ENCODE peak calls at places on chromosomes 3 and 15, in eight cellular contexts. E is NCI-H524 treated with DMSO at 0.1 percent for 48 hours; Y is tibial nerve; H is germinal center; T is HEK293T; B is activated CD4-positive, alpha-beta T cell treated with anti-CD3 and anti-CD28 coated beads for 36 hours; O is NCI-H2029 treated with DMSO at 0.1 percent for 48 hours; U is pancreas. X is an unnamed sample.
A peak's percentile ranks its signal among the peaks of the same experiment; 100 is the strongest.

GRCh38 chr15:68373028-68373427 is 58.9 kb downstream of the ITGA11 start:
- DNase-seq in Y (no peak), H (no peak), O (no peak), T (no peak), E (no peak), B (no peak), U (no peak), X (no peak)

GRCh38 chr3:133568294-133569014 is 5.0 kb upstream of the CDV3 start:
- DNase-seq in Y (no peak), B (no peak), H (no peak), E (no peak), T (no peak), U (no peak), O (no peak), X (no peak)

GRCh38 chr3:176359211-176359610 is 838.1 kb downstream of the TBL1XR1 start:
- DNase-seq in O (no peak), U (no peak), B (no peak), E (no peak), Y (no peak), T (no peak), H (no peak), X (no peak)

GRCh38 chr3:73332558-73332957 is 271.1 kb downstream of the EBLN2 start:
- DNase-seq in U (no peak), B (no peak), E (no peak), H (no peak), Y (no peak), T (no peak), O (no peak), X (no peak)

GRCh38 chr3:61796088-61796680 is 234.8 kb downstream of the PTPRG start:
- DNase-seq in Y (no peak), E (peak; percentile 29), H (no peak), B (no peak), U (no peak), O (no peak), T (no peak), X (no peak)

GRCh38 chr15:70437882-70438331 is 325.5 kb downstream of the UACA start:
- DNase-seq in B (no peak), Y (no peak), U (no peak), H (no peak), E (no peak), O (no peak), T (no peak), X (no peak)

GRCh38 chr3:16258892-16259291 is 5.9 kb downstream of the DPH3 start:
- DNase-seq in Y (no peak), H (no peak), B (no peak), O (no peak), U (no peak), E (no peak), T (no peak), X (no peak)

GRCh38 chr3:50192124-50192523 is 714 bp downstream of the GNAT1 start:
- DNase-seq in U (no peak), H (no peak), Y (no peak), E (no peak), B (no peak), T (no peak), O (no peak), X (no peak)

GRCh38 chr3:100640633-100641032 is 31.2 kb downstream of the ADGRG7 start:
- DNase-seq in T (no peak), B (no peak), Y (no peak), E (no peak), H (no peak), U (no peak), O (no peak), X (no peak)

GRCh38 chr3:152910211-152910610 is 75.3 kb downstream of the P2RY1 start:
- DNase-seq in T (no peak), Y (no peak), U (no peak), O (no peak), H (no peak), E (peak; percentile 24), B (no peak), X (no peak)

GRCh38 chr3:168061332-168061996 is 34.3 kb downstream of the GOLIM4 start:
- DNase-seq in E (no peak), T (no peak), O (no peak), Y (no peak), B (peak; percentile 27), H (no peak), U (no peak), X (no peak)

GRCh38 chr3:178454714-178455113 is 81.5 kb upstream of the KCNMB2 start:
- DNase-seq in H (no peak), Y (peak; percentile 16), T (no peak), E (no peak), B (no peak), O (no peak), U (no peak), X (no peak)

GRCh38 chr15:50452927-50453326 is 28.7 kb downstream of the USP8 start:
- DNase-seq in U (no peak), B (no peak), H (no peak), E (no peak), T (no peak), O (no peak), Y (no peak), X (no peak)

GRCh38 chr3:101433652-101434051 is 79.4 kb downstream of the SENP7 start:
- DNase-seq in U (no peak), B (no peak), T (no peak), Y (no peak), E (no peak), O (no peak), H (no peak), X (no peak)

GRCh38 chr15:100885116-100885515 is 5.5 kb downstream of the ALDH1A3 start:
- DNase-seq in Y (no peak), E (no peak), B (no peak), U (no peak), T (no peak), O (no peak), H (no peak), X (no peak)

GRCh38 chr3:56890448-56891083 is 88.8 kb upstream of the ARHGEF3 start:
- DNase-seq in E (no peak), O (no peak), T (no peak), H (no peak), B (no peak), U (no peak), Y (no peak), X (no peak)

GRCh38 chr15:44157679-44158078 is 37.4 kb downstream of the FRMD5 start:
- DNase-seq in Y (no peak), B (no peak), E (no peak), T (no peak), U (no peak), O (no peak), H (no peak), X (no peak)

GRCh38 chr15:98650871-98651481 is 2.6 kb downstream of the IGF1R start:
- DNase-seq in U (peak; percentile 35), T (no peak), B (peak; percentile 57), E (no peak), O (no peak), H (no peak), Y (no peak), X (no peak)

GRCh38 chr15:83475551-83475950 is 28.4 kb downstream of the SH3GL3 start:
- DNase-seq in E (no peak), B (no peak), Y (no peak), U (no peak), O (no peak), T (no peak), H (no peak), X (no peak)

GRCh38 chr3:116432795-116433194 is 12.5 kb downstream of the LSAMP start:
- DNase-seq in O (no peak), Y (no peak), H (no peak), B (no peak), T (no peak), U (no peak), E (no peak), X (no peak)

GRCh38 chr3:189262746-189263145 is 91.0 kb downstream of the TPRG1 start:
- DNase-seq in O (no peak), T (no peak), H (no peak), E (peak; percentile 61), B (no peak), Y (peak; percentile 24), U (no peak), X (peak; percentile 39)